ENCODE peak calls at places on chromosome 5, in four cellular contexts. C is T-cell; Q is central memory CD4-positive, alpha-beta T cell; Y is IMR-90. U is an unnamed sample.

GRCh38 chr5:133894143-133894542 is 74.3 kb downstream of the C5orf15 start:
- DNase-seq in C (no peak), Q (no peak), Y (no peak), U (no peak)

GRCh38 chr5:133847886-133848285 is 120.5 kb downstream of the C5orf15 start:
- DNase-seq in C (no peak), Q (no peak), Y (no peak), U (no peak)

GRCh38 chr5:72692273-72692672 is 124.2 kb upstream of the TNPO1 start:
- DNase-seq in C (no peak), Q (no peak), Y (peak), U (no peak)

GRCh38 chr5:7157083-7157482 is 238.9 kb upstream of the ADCY2 start:
- DNase-seq in C (no peak), Q (no peak), Y (no peak), U (no peak)

GRCh38 chr5:134133213-134133994 is 18.9 kb downstream of the TCF7 start:
- DNase-seq in C (no peak), Q (no peak), Y (no peak), U (no peak)

GRCh38 chr5:102834438-102834964 is 79.4 kb downstream of the PAM start:
- DNase-seq in C (no peak), Q (no peak), Y (no peak), U (no peak)

GRCh38 chr5:180910735-180911134 is 11.8 kb downstream of the BTNL8 start:
- DNase-seq in C (no peak), Q (no peak), Y (no peak), U (no peak)

GRCh38 chr5:80656425-80656824 is 1.6 kb upstream of the DHFR start:
- DNase-seq in C (no peak), Q (no peak), Y (peak), U (no peak)

GRCh38 chr5:122164070-122164435 is 34.7 kb downstream of the ZNF474 start:
- DNase-seq in C (no peak), Q (no peak), Y (no peak), U (no peak)

GRCh38 chr5:32298056-32298420 is 14.7 kb downstream of the MTMR12 start:
- DNase-seq in C (no peak), Q (no peak), Y (no peak), U (no peak)

GRCh38 chr5:132497488-132497997 is 7.0 kb upstream of the IRF1 start:
- DNase-seq in C (no peak), Q (no peak), Y (peak), U (no peak)

GRCh38 chr5:140926211-140926902 is at the start of gene PCDHAC1:
- DNase-seq in C (no peak), Q (peak), Y (no peak), U (peak)

GRCh38 chr5:169767938-169768337 is 130.9 kb downstream of the DOCK2 start:
- DNase-seq in C (no peak), Q (no peak), Y (no peak), U (no peak)

GRCh38 chr5:56951946-56952691 is at the start of gene MIER3:
- DNase-seq in C (peak), Q (peak), Y (peak), U (peak)

GRCh38 chr5:103620851-103621547 is 58.4 kb upstream of the NUDT12 start:
- DNase-seq in C (no peak), Q (no peak), Y (no peak), U (no peak)

GRCh38 chr5:102767864-102768263 is 12.8 kb downstream of the PAM start:
- DNase-seq in C (no peak), Q (no peak), Y (no peak), U (no peak)

GRCh38 chr5:106269252-106269843 is 1401.4 kb downstream of the EFNA5 start:
- DNase-seq in C (no peak), Q (no peak), Y (peak), U (peak)

GRCh38 chr5:133460172-133460758 is 152.1 kb downstream of the FSTL4 start:
- DNase-seq in C (peak), Q (no peak), Y (no peak), U (peak)

GRCh38 chr5:153797484-153797883 is 241.2 kb downstream of the FAM114A2 start:
- DNase-seq in C (no peak), Q (no peak), Y (no peak), U (no peak)

GRCh38 chr5:132774896-132775295 is 2.1 kb downstream of the SEPTIN8 start:
- DNase-seq in C (no peak), Q (no peak), Y (no peak), U (no peak)

U was measured in neural progenitor cell.